ENCODE peak calls at places on chromosomes 11 and 22, in ten cellular contexts. J is transverse colon; V is effector memory CD4-positive, alpha-beta T cell; Z is OCI-LY7; U is CD8-positive, alpha-beta T cell; W is kidney; E is psoas muscle; R is SK-N-SH; N is lower lobe of right lung; P is mesenchymal stem cell. D is an unnamed sample. For H3K4me1, the result is how much of the 10 kb centered on the place peaks cover.

GRCh38 chr11:12675951-12676711 is 1.9 kb downstream of the TEAD1 start:
- DNase-seq in J (no peak), V (no peak), Z (peak), U (no peak), W (no peak), E (no peak), R (peak), N (no peak), P (peak), D (no peak)

GRCh38 chr22:46854125-46854870 is 91.8 kb downstream of the TBC1D22A start:
- DNase-seq in J (peak), V (no peak), Z (no peak), U (no peak), W (no peak), E (no peak), R (no peak), N (peak), P (peak), D (no peak)

GRCh38 chr11:133987221-133987620 is 30.5 kb upstream of the IGSF9B start:
- DNase-seq in J (no peak), V (no peak), Z (no peak), U (no peak), W (no peak), E (peak), R (peak), N (no peak), P (no peak), D (peak)

GRCh38 chr11:116249561-116249960 is 523.2 kb downstream of the BUD13 start:
- DNase-seq in J (no peak), V (no peak), Z (no peak), U (no peak), W (no peak), E (no peak), R (no peak), N (no peak), P (no peak), D (no peak)

GRCh38 chr22:35634015-35634414 is 14.2 kb upstream of the APOL6 start:
- DNase-seq in J (no peak), V (no peak), Z (peak), U (no peak), W (peak), E (no peak), R (no peak), N (no peak), P (no peak), D (no peak)

GRCh38 chr11:62208785-62209144 is 292 bp downstream of the SCGB2A1 start:
- DNase-seq in J (no peak), V (no peak), Z (no peak), U (no peak), W (no peak), E (no peak), R (no peak), N (no peak), P (no peak), D (no peak)

GRCh38 chr11:16844268-16844667 is 105.8 kb downstream of the C11orf58 start:
- DNase-seq in J (no peak), V (no peak), Z (no peak), U (no peak), W (no peak), E (no peak), R (no peak), N (no peak), P (no peak), D (no peak)

GRCh38 chr11:9462806-9463537 is 2.2 kb downstream of the ZNF143 start:
- DNase-seq in J (no peak), V (no peak), Z (no peak), U (no peak), W (no peak), E (no peak), R (no peak), N (no peak), P (peak), D (no peak)

GRCh38 chr22:45280995-45281394 is 3.8 kb upstream of the UPK3A start:
- DNase-seq in J (no peak), V (no peak), Z (no peak), U (no peak), W (no peak), E (no peak), R (no peak), N (no peak), P (no peak), D (no peak)

GRCh38 chr22:38235240-38235850 is 33.6 kb downstream of the MAFF start:
- DNase-seq in J (no peak), V (no peak), Z (no peak), U (no peak), W (no peak), E (peak), R (no peak), N (no peak), P (no peak), D (no peak)

GRCh38 chr11:118145285-118146227 is 7.1 kb downstream of the SCN4B start:
- DNase-seq in J (peak), V (peak), Z (peak), U (peak), W (peak), E (peak), R (peak), N (peak), P (peak), D (peak)

GRCh38 chr11:57567210-57567511 is 311 bp downstream of the UBE2L6 start:
- DNase-seq in J (peak), V (no peak), Z (peak), U (peak), W (no peak), E (no peak), R (no peak), N (no peak), P (peak), D (no peak)

GRCh38 chr22:38697055-38697980 is 3.4 kb downstream of the JOSD1 start:
- DNase-seq in J (no peak), V (no peak), Z (no peak), U (no peak), W (no peak), E (no peak), R (no peak), N (no peak), P (peak), D (no peak)

GRCh38 chr11:1706634-1707400 is 9.8 kb downstream of the KRTAP5-6 start:
- DNase-seq in J (no peak), V (no peak), Z (no peak), U (no peak), W (no peak), E (peak), R (no peak), N (no peak), P (no peak), D (no peak)

GRCh38 chr22:47043835-47044721 is 281.6 kb downstream of the TBC1D22A start:
- DNase-seq in J (peak), V (no peak), Z (no peak), U (no peak), W (peak), E (peak), R (no peak), N (peak), P (peak), D (no peak)

GRCh38 chr11:130909650-130910049 is 6.6 kb downstream of the SNX19 start:
- DNase-seq in J (no peak), V (no peak), Z (no peak), U (no peak), W (no peak), E (no peak), R (no peak), N (no peak), P (peak), D (no peak)

GRCh38 chr22:43007519-43008102 is 7.3 kb downstream of the PACSIN2 start:
- DNase-seq in J (peak), V (no peak), Z (peak), U (no peak), W (peak), E (no peak), R (no peak), N (peak), P (peak), D (no peak)

GRCh38 chr11:44817207-44817944 is 90.6 kb downstream of the TSPAN18 start:
- DNase-seq in J (no peak), V (no peak), Z (no peak), U (no peak), W (no peak), E (no peak), R (no peak), N (no peak), P (no peak), D (no peak)

GRCh38 chr11:17786824-17787525 is 52.4 kb downstream of the KCNC1 start:
- DNase-seq in J (no peak), V (no peak), Z (no peak), U (no peak), W (no peak), E (peak), R (no peak), N (no peak), P (peak), D (no peak)

GRCh38 chr22:37680191-37680851 is 4.9 kb downstream of the LGALS1 start:
- DNase-seq in J (no peak), V (no peak), Z (no peak), U (no peak), W (no peak), E (no peak), R (no peak), N (no peak), P (no peak), D (no peak)

GRCh38 chr11:132888226-132888625 is 644.1 kb downstream of the OPCML start:
- DNase-seq in J (no peak), V (no peak), Z (no peak), U (no peak), W (no peak), E (no peak), R (no peak), N (no peak), P (peak), D (no peak)

GRCh38 chr22:37496651-37497599 is 10.7 kb upstream of the MFNG start:
- DNase-seq in J (no peak), V (no peak), Z (no peak), U (no peak), W (no peak), E (no peak), R (peak), N (no peak), P (peak), D (no peak)

GRCh38 chr11:23856654-23857053 is 640.2 kb upstream of the LUZP2 start:
- DNase-seq in J (no peak), V (no peak), Z (no peak), U (no peak), W (no peak), E (no peak), R (no peak), N (no peak), P (peak), D (no peak)

GRCh38 chr22:22552630-22553029 is 6.4 kb downstream of the PRAME start:
- DNase-seq in J (no peak), V (no peak), Z (peak), U (no peak), W (no peak), E (no peak), R (peak), N (no peak), P (no peak), D (no peak)

GRCh38 chr11:9293646-9294045 is 20.7 kb downstream of the TMEM41B start:
- DNase-seq in J (no peak), V (no peak), Z (no peak), U (no peak), W (no peak), E (no peak), R (no peak), N (no peak), P (no peak), D (no peak)

GRCh38 chr11:129375731-129376657 is at the start of gene BARX2:
- DNase-seq in J (peak), V (no peak), Z (no peak), U (no peak), W (peak), E (no peak), R (peak), N (peak), P (peak), D (peak)

GRCh38 chr11:72823105-72823804 is 9.0 kb downstream of the ATG16L2 start:
- DNase-seq in J (no peak), V (no peak), Z (no peak), U (no peak), W (no peak), E (no peak), R (no peak), N (no peak), P (no peak), D (no peak)

GRCh38 chr11:17801166-17801565 is 66.6 kb downstream of the KCNC1 start:
- DNase-seq in J (no peak), V (no peak), Z (no peak), U (no peak), W (no peak), E (no peak), R (no peak), N (no peak), P (no peak), D (no peak)

GRCh38 chr11:11970556-11970955 is 37.9 kb downstream of the DKK3 start:
- DNase-seq in J (no peak), V (no peak), Z (no peak), U (no peak), W (no peak), E (peak), R (no peak), N (no peak), P (no peak), D (no peak)

GRCh38 chr22:41917906-41918791 is 3.3 kb upstream of the SHISA8 start:
- DNase-seq in J (peak), V (no peak), Z (peak), U (no peak), W (no peak), E (peak), R (no peak), N (peak), P (peak), D (peak)

GRCh38 chr11:57370251-57370650 is 10.7 kb downstream of the PRG3 start:
- DNase-seq in J (no peak), V (no peak), Z (no peak), U (no peak), W (no peak), E (no peak), R (no peak), N (no peak), P (no peak), D (peak)

GRCh38 chr11:103851166-103851651 is 185.2 kb upstream of the DDI1 start:
- DNase-seq in J (no peak), V (no peak), Z (no peak), U (no peak), W (no peak), E (no peak), R (no peak), N (no peak), P (peak), D (no peak)

GRCh38 chr11:70836071-70836470 is 416.3 kb downstream of the SHANK2 start:
- DNase-seq in J (no peak), V (no peak), Z (no peak), U (no peak), W (peak), E (no peak), R (no peak), N (no peak), P (no peak), D (no peak)

GRCh38 chr11:96339704-96340554 is 3.1 kb downstream of the MAML2 start:
- DNase-seq in J (no peak), V (no peak), Z (no peak), U (no peak), W (no peak), E (no peak), R (no peak), N (no peak), P (peak), D (no peak)

GRCh38 chr11:96335389-96335788 is 7.6 kb downstream of the MAML2 start:
- DNase-seq in J (no peak), V (no peak), Z (no peak), U (no peak), W (no peak), E (no peak), R (no peak), N (no peak), P (peak), D (no peak)

GRCh38 chr11:96338910-96339703 is 3.9 kb downstream of the MAML2 start:
- DNase-seq in J (peak), V (no peak), Z (peak), U (peak), W (no peak), E (peak), R (no peak), N (peak), P (peak), D (peak)

GRCh38 chr11:96340555-96340885 is 2.5 kb downstream of the MAML2 start:
- DNase-seq in J (no peak), V (no peak), Z (no peak), U (no peak), W (no peak), E (no peak), R (no peak), N (no peak), P (peak), D (no peak)

DNA sequence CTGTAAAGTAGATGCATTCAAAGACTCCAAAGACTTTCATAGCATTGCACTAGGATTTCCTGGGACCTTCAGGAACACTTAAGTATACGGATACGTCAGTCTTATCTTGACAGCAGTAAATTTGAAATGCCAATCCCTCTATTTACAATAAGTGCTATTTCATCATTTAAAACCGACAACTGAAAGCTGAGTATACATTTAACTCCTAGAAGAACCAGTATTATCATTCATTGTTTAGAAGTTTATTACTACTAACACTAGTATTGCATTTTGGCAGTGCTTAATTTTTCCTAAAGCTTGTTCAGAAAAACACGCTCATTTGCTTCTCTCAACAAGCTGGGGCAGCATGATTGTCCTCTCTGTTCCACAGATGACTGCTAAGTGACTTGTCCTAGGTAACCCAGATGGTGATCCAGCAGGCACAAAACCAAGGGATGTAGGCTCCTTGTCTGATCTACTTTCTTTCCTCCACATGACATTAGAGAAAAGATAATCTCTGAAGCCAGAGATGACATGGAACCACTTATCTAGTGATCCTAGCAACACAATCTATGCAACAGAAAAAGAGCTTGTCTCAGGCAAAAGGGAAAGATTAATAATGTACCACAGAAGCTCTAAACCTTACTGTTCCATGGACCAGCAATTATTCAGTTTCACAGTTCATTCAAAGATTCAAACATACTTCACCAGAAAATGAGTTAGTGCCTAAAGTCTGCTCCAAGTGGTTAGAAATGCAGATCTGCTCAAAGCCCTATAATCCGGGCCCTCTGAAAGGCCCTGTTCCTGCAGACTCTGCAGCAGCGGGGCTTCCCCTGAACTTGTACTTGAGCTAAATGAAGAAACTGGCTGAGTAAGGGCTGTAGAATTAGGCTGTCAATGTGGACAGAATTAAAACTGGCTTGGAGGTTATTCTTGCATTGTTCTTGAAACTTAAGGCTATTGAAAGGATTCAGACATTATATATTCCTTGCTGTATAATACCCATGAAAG is 5.2 kb downstream of the MAML2 start:
- DNase-seq in J (no peak), V (no peak), Z (no peak), U (peak), W (no peak), E (no peak), R (no peak), N (no peak), P (peak), D (no peak)
- H3K4me1 ChIP-seq in J (half or more), V (under half), Z (under half), U (half or more), W (half or more), E (under half), R (half or more), N (half or more), P (under half), D (half or more)

DNA sequence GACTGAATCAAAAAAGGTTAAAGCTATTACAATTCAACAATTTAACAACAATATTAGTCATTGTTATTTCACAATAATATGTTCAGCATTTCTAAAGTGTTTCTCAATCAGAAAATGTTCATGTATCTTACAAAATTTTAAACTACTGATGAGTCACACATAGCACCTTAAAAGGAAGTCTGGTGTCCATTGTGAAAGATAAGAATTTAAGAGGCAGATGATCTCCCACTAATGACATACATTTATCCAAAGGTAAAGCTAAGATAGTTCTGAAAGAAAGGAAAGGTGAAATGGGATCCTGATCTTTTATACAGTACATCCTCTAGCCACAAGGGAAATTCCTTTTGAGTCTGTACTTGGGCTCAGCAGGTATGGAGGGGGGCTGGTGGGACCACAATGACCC is 79.6 kb downstream of the MAML2 start:
- DNase-seq in J (no peak), V (no peak), Z (no peak), U (no peak), W (no peak), E (no peak), R (no peak), N (no peak), P (peak), D (no peak)
- H3K27ac ChIP-seq in J (peak), V (no peak), Z (no peak), U (no peak), W (peak), E (no peak), R (peak), N (peak), P (no peak), D (peak)

GRCh38 chr11:69300124-69301032 is 6.4 kb downstream of the MYEOV start:
- DNase-seq in J (no peak), V (no peak), Z (no peak), U (no peak), W (no peak), E (no peak), R (no peak), N (no peak), P (peak), D (no peak)

GRCh38 chr11:69297926-69298777 is 4.2 kb downstream of the MYEOV start:
- DNase-seq in J (peak), V (no peak), Z (peak), U (no peak), W (peak), E (peak), R (no peak), N (peak), P (peak), D (peak)

GRCh38 chr11:69297225-69297925 is 3.4 kb downstream of the MYEOV start:
- DNase-seq in J (peak), V (peak), Z (peak), U (peak), W (peak), E (peak), R (peak), N (peak), P (peak), D (peak)

GRCh38 chr11:69299572-69299971 is 5.6 kb downstream of the MYEOV start:
- DNase-seq in J (no peak), V (no peak), Z (no peak), U (no peak), W (peak), E (no peak), R (no peak), N (no peak), P (no peak), D (no peak)

GRCh38 chr11:69298778-69299461 is 5.0 kb downstream of the MYEOV start:
- DNase-seq in J (no peak), V (no peak), Z (no peak), U (no peak), W (peak), E (no peak), R (no peak), N (no peak), P (peak), D (no peak)
- H3K4me3 ChIP-seq in J (no peak), V (peak), Z (peak), U (no peak), W (peak), E (peak), R (no peak), N (peak), P (peak), D (no peak)

GRCh38 chr11:20005747-20006146 is 154.5 kb downstream of the DBX1 start:
- DNase-seq in J (no peak), V (no peak), Z (no peak), U (no peak), W (no peak), E (no peak), R (no peak), N (no peak), P (no peak), D (no peak)
- H3K4me1 ChIP-seq in J (under half), V (under half), Z (under half), U (under half), W (under half), E (under half), R (under half), N (under half), P (under half), D (under half)

GRCh38 chr11:120744016-120744994 is 232.8 kb downstream of the GRIK4 start:
- DNase-seq in J (no peak), V (no peak), Z (no peak), U (no peak), W (no peak), E (no peak), R (peak), N (no peak), P (no peak), D (no peak)
- H3K27ac ChIP-seq in J (no peak), V (no peak), Z (no peak), U (no peak), W (no peak), E (no peak), R (peak), N (no peak), P (no peak), D (no peak)